ENCODE peak calls at places on chromosomes 2 and 18, in five cellular contexts. One of them, this sample, is unnamed.

GRCh38 chr2:149331023-149331400 is 625 bp downstream of the LYPD6 start:
- DNase-seq in naive thymus-derived CD8-positive, alpha-beta T cell: no peak
- DNase-seq in HS-5: no peak
- DNase-seq in stimulated activated CD8-positive, alpha-beta memory T cell treated with anti-CD3 and anti-CD28 coated beads, Interleukin-15, amount 100 ng/mL, for 1 hour: no peak
- DNase-seq in T-helper 2 cell: no peak
- DNase-seq in this sample: no peak

GRCh38 chr18:12769644-12770440 is 67.0 kb downstream of the PSMG2 start:
- DNase-seq in naive thymus-derived CD8-positive, alpha-beta T cell: no peak
- DNase-seq in T-helper 2 cell: no peak
- DNase-seq in HS-5: no peak
- DNase-seq in stimulated activated CD8-positive, alpha-beta memory T cell treated with anti-CD3 and anti-CD28 coated beads, Interleukin-15, amount 100 ng/mL, for 1 hour: no peak
- DNase-seq in this sample: no peak

GRCh38 chr2:57443985-57444501 is 602.6 kb upstream of the VRK2 start:
- DNase-seq in stimulated activated CD8-positive, alpha-beta memory T cell treated with anti-CD3 and anti-CD28 coated beads, Interleukin-15, amount 100 ng/mL, for 1 hour: no peak
- DNase-seq in T-helper 2 cell: no peak
- DNase-seq in naive thymus-derived CD8-positive, alpha-beta T cell: no peak
- DNase-seq in HS-5: peak
- DNase-seq in this sample: no peak

GRCh38 chr2:241933175-241933911 is 63.8 kb downstream of the RTP5 start:
- DNase-seq in stimulated activated CD8-positive, alpha-beta memory T cell treated with anti-CD3 and anti-CD28 coated beads, Interleukin-15, amount 100 ng/mL, for 1 hour: no peak
- DNase-seq in naive thymus-derived CD8-positive, alpha-beta T cell: no peak
- DNase-seq in T-helper 2 cell: peak
- DNase-seq in HS-5: no peak
- DNase-seq in this sample: no peak

GRCh38 chr18:58044370-58045264 is 591 bp downstream of the NEDD4L start:
- DNase-seq in HS-5: no peak
- DNase-seq in naive thymus-derived CD8-positive, alpha-beta T cell: peak
- DNase-seq in T-helper 2 cell: peak
- DNase-seq in stimulated activated CD8-positive, alpha-beta memory T cell treated with anti-CD3 and anti-CD28 coated beads, Interleukin-15, amount 100 ng/mL, for 1 hour: no peak
- DNase-seq in this sample: no peak

GRCh38 chr2:205499006-205499405 is 183.3 kb upstream of the NRP2 start:
- DNase-seq in naive thymus-derived CD8-positive, alpha-beta T cell: no peak
- DNase-seq in stimulated activated CD8-positive, alpha-beta memory T cell treated with anti-CD3 and anti-CD28 coated beads, Interleukin-15, amount 100 ng/mL, for 1 hour: no peak
- DNase-seq in T-helper 2 cell: no peak
- DNase-seq in HS-5: no peak
- DNase-seq in this sample: no peak

GRCh38 chr2:37831081-37831780 is 93.9 kb upstream of the RMDN2 start:
- DNase-seq in stimulated activated CD8-positive, alpha-beta memory T cell treated with anti-CD3 and anti-CD28 coated beads, Interleukin-15, amount 100 ng/mL, for 1 hour: no peak
- DNase-seq in HS-5: no peak
- DNase-seq in naive thymus-derived CD8-positive, alpha-beta T cell: no peak
- DNase-seq in T-helper 2 cell: no peak
- DNase-seq in this sample: no peak

GRCh38 chr2:45132551-45132950 is 123.3 kb upstream of the SIX2 start:
- DNase-seq in naive thymus-derived CD8-positive, alpha-beta T cell: no peak
- DNase-seq in T-helper 2 cell: no peak
- DNase-seq in HS-5: no peak
- DNase-seq in stimulated activated CD8-positive, alpha-beta memory T cell treated with anti-CD3 and anti-CD28 coated beads, Interleukin-15, amount 100 ng/mL, for 1 hour: no peak
- DNase-seq in this sample: no peak